ENCODE peak calls at places on chromosomes 13 and 19, in four cellular contexts. K is WTC11, W is SK-N-SH, C is H1. V is an unnamed sample.
A peak's percentile ranks its signal among the peaks of the same experiment; 100 is the strongest.

GRCh38 chr19:23792784-23793183 is 34.1 kb upstream of the ZNF681 start:
- DNase-seq in K (no peak), C (no peak), W (no peak), V (no peak)

GRCh38 chr13:46475586-46475991 is 77.4 kb upstream of the LRCH1 start:
- DNase-seq in W (no peak), C (no peak), K (no peak), V (no peak)

GRCh38 chr13:98992355-98992754 is 14.5 kb upstream of the DOCK9 start:
- DNase-seq in C (no peak), W (no peak), K (no peak), V (no peak)

GRCh38 chr13:111251646-111252448 is 68.6 kb upstream of the TEX29 start:
- DNase-seq in C (no peak), K (no peak), W (peak; percentile 37), V (no peak)

GRCh38 chr19:55451522-55452380 is 8.7 kb upstream of the SHISA7 start:
- DNase-seq in K (no peak), W (peak; percentile 65), C (peak; percentile 73), V (peak; percentile 64)

GRCh38 chr19:9381367-9381785 is 18.6 kb downstream of the ZNF177 start:
- DNase-seq in K (no peak), W (no peak), C (no peak), V (no peak)

GRCh38 chr13:99087130-99087953 is 109.5 kb upstream of the DOCK9 start:
- DNase-seq in C (peak; percentile 95), W (peak; percentile 98), K (peak; percentile 95), V (peak; percentile 91)

GRCh38 chr19:27776020-27776419 is 1436.9 kb downstream of the UQCRFS1 start:
- DNase-seq in W (no peak), C (peak; percentile 58), K (no peak), V (peak; percentile 16)

GRCh38 chr19:5718579-5719273 is 1.2 kb downstream of the LONP1 start:
- DNase-seq in K (no peak), W (no peak), C (no peak), V (peak; percentile 69)

GRCh38 chr19:33064117-33064777 is 441 bp downstream of the RHPN2 start:
- DNase-seq in C (peak; percentile 79), K (peak; percentile 78), W (peak; percentile 84), V (peak; percentile 74)

GRCh38 chr13:106916329-106916728 is 348.4 kb upstream of the ARGLU1 start:
- DNase-seq in K (no peak), W (no peak), C (no peak), V (no peak)

GRCh38 chr19:29260477-29261317 is 47.7 kb upstream of the UQCRFS1 start:
- DNase-seq in C (peak; percentile 74), W (peak; percentile 52), K (peak; percentile 74), V (peak; percentile 58)

GRCh38 chr13:110706570-110707378 is 858 bp upstream of the CARS2 start:
- DNase-seq in W (no peak), K (no peak), C (no peak), V (no peak)

GRCh38 chr19:53549354-53549753 is 11.4 kb downstream of the ZNF331 start:
- DNase-seq in W (no peak), C (no peak), K (no peak), V (no peak)

GRCh38 chr19:16520986-16521624 is 21.1 kb downstream of the CHERP start:
- DNase-seq in C (no peak), K (no peak), W (peak; percentile 33), V (no peak)

GRCh38 chr13:44012910-44013309 is 133.2 kb downstream of the LACC1 start:
- DNase-seq in K (no peak), C (no peak), W (no peak), V (no peak)

GRCh38 chr19:55276720-55277430 is 3.0 kb downstream of the HSPBP1 start:
- DNase-seq in K (no peak), C (no peak), W (no peak), V (no peak)

GRCh38 chr19:33687761-33688656 is 66.3 kb downstream of the CHST8 start:
- DNase-seq in C (no peak), W (peak; percentile 49), K (no peak), V (no peak)

GRCh38 chr19:55118401-55118991 is 1.1 kb upstream of the PPP1R12C start:
- DNase-seq in K (peak; percentile 93), C (peak; percentile 94), W (no peak), V (peak; percentile 69)

GRCh38 chr13:50847501-50847900 is 4.0 kb upstream of the DLEU7 start:
- DNase-seq in W (no peak), K (no peak), C (no peak), V (no peak)
- TF ChIP-seq TEAD4 in W (no peak), K (no peak), C (no peak), V (no peak)

GRCh38 chr19:38977445-38978314 is 2.1 kb upstream of the FBXO17 start:
- DNase-seq in W (no peak), C (no peak), K (no peak), V (no peak)

GRCh38 chr19:38971672-38972071 is 3.9 kb downstream of the FBXO17 start:
- DNase-seq in C (no peak), W (no peak), K (no peak), V (no peak)

GRCh38 chr19:38975861-38976271 is 324 bp upstream of the FBXO17 start:
- DNase-seq in C (peak; percentile 68), W (no peak), K (peak; percentile 29), V (peak; percentile 89)

GRCh38 chr19:38975214-38975860 is at the start of gene FBXO17:
- DNase-seq in K (peak; percentile 58), C (peak; percentile 84), W (peak; percentile 90), V (peak; percentile 85)

DNA sequence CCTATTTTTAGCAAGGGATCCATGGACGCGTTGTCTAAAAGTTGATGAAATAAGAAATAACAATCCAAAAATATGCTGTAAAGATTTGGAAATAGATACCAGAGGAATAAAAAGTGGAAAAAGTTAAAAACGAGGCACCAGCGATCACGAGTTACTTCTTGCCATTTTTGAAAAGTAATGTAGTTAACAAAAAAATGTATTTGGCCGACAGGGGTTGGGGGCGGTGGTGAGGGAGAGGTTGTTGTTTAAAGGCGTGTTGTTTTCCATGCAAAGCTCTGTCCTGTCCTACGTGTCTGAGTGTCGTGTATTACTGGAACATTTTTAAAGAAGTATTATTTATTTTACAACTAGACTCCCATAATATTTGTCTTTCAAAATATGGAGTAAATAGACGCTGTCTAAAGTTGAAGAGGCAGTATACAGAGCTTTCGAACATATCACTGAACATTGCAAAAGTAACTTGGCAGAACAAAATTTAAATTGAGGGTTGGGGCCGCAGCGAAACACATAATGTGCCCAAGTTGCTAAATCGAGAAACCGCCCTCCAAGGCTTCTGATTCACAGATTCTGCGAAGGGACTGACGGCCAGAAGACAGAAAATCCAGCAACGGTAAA is 836 bp downstream of the FBXO17 start:
- DNase-seq in W (peak; percentile 34), K (no peak), C (no peak), V (no peak)
- TF ChIP-seq TEAD4 in W (no peak), K (no peak), C (no peak), V (no peak)

GRCh38 chr19:15393963-15394362 is 14.4 kb upstream of the AKAP8 start:
- DNase-seq in C (no peak), K (no peak), W (no peak), V (no peak)
- TF ChIP-seq TEAD4 in C (no peak), K (no peak), W (no peak), V (no peak)

GRCh38 chr13:102003848-102004570 is 397.8 kb downstream of the FGF14 start:
- DNase-seq in C (no peak), W (no peak), K (no peak), V (no peak)
- TF ChIP-seq TEAD4 in C (no peak), W (no peak), K (no peak), V (no peak)

GRCh38 chr13:109691689-109692088 is 94.7 kb downstream of the IRS2 start:
- DNase-seq in W (no peak), C (no peak), K (no peak), V (no peak)

GRCh38 chr13:109684084-109684835 is 102.1 kb downstream of the IRS2 start:
- DNase-seq in K (no peak), W (no peak), C (no peak), V (no peak)

GRCh38 chr13:109684836-109685602 is 101.4 kb downstream of the IRS2 start:
- DNase-seq in C (no peak), W (no peak), K (no peak), V (no peak)

GRCh38 chr13:109682534-109683244 is 103.7 kb downstream of the IRS2 start:
- DNase-seq in K (no peak), W (no peak), C (no peak), V (no peak)

DNA sequence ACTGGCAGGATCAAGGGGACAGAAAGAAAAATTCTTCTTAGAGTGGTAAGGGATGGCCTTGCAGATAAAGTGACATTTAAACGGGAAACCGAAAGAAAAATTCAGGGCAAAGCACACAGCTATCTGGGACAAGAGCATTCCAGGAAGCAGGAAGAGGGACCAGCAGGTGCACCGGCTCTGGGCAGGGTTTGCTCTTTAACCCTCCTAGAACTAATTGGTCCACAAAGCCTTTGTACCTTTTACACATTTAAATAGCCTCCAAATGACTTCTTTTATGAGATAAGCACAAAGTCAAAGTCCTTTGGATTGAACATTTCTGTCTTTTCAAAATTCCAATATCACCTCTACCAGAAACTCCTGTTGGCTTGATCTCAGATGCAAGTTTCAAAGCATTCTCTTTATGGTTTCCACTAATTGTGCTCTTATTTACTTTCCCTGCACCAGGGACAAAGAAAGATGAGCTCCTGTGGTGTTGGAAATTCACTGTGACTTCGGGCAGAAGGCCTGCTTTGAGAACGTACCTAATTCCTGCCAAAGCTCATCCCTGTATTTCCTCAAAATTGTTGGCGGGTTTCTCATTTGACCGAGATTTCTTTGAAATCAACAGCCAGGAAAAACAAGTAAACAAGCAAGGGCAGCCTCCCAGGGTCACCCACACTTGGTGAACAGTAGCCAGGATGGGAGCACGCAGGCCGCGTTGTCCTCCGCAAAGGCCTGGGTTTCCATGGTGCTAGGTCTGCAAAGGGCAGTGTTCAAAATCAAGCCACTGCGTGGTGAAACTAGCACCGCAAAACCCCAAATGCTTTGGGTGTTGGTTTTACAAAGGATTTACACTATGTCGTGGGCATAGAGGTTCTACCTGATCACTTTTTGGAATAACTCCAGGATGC is 98.6 kb downstream of the IRS2 start:
- DNase-seq in W (no peak), C (no peak), K (no peak), V (no peak)
- TF ChIP-seq TEAD4 in W (no peak), C (peak; percentile 13), K (no peak), V (no peak)

GRCh38 chr19:4660181-4660791 is 9.9 kb downstream of the MYDGF start:
- DNase-seq in K (peak; percentile 72), C (peak; percentile 67), W (no peak), V (peak; percentile 77)
- TF ChIP-seq TEAD4 in K (no peak), C (no peak), W (no peak), V (no peak)

DNA sequence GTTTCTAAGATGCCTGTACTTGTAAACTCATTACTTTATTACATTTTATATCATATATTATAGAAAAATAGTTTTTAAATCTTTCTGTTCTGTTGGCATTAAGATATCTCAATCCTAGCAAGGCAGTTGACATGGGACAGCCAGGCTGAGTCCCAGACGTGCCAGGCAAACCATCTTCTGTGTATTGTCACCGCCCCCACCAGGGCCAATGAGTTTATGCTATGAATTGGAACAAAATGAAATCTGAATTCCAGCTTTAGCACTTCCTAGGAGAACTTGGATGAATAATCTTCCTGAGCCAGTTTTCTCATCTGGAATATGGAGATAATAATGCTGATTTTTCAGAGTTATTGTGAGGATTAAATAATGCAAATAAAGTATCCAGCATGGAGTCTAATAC is 79.9 kb upstream of the GSX1 start:
- DNase-seq in K (no peak), C (no peak), W (peak; percentile 26), V (no peak)
- TF ChIP-seq TEAD4 in K (no peak), C (no peak), W (no peak), V (no peak)